ENCODE peak calls at places on chromosomes 7 and 10, in eight cellular contexts. Q is GM23338, M is SK-N-SH, E is MM.1S, P is hepatocyte, F is OCI-LY7, B is neural progenitor cell, V is HCT116. T is an unnamed sample.

GRCh38 chr10:102119417-102120141 is 589 bp downstream of the LDB1 start:
- DNase-seq in E (peak; percentile 18), V (peak; percentile 59), P (peak; percentile 72), Q (peak; percentile 82), M (peak; percentile 84), B (peak; percentile 64), F (peak; percentile 69), T (peak; percentile 56)

GRCh38 chr10:128137877-128138276 is 11.7 kb upstream of the MKI67 start:
- DNase-seq in F (no peak), Q (no peak), B (no peak), P (no peak), M (no peak), V (no peak), E (no peak), T (no peak)

GRCh38 chr7:96316949-96317348 is 4.9 kb downstream of the SLC25A13 start:
- DNase-seq in Q (peak; percentile 41), M (no peak), E (no peak), B (no peak), F (no peak), P (no peak), V (no peak), T (peak; percentile 41)

GRCh38 chr10:117138838-117139580 is 939 bp upstream of the VAX1 start:
- DNase-seq in E (no peak), P (no peak), B (peak; percentile 74), V (no peak), F (no peak), Q (peak; percentile 59), M (peak; percentile 35), T (peak; percentile 4)

GRCh38 chr7:151178236-151178635 is 8.8 kb downstream of the ASB10 start:
- DNase-seq in Q (no peak), F (no peak), B (no peak), P (no peak), M (peak; percentile 29), E (no peak), V (no peak), T (no peak)

GRCh38 chr7:47248797-47249196 is 333.1 kb downstream of the TNS3 start:
- DNase-seq in V (no peak), F (no peak), B (no peak), Q (no peak), M (no peak), E (no peak), P (no peak), T (no peak)

GRCh38 chr7:36448781-36449379 is 59.2 kb downstream of the ANLN start:
- DNase-seq in B (no peak), Q (no peak), V (no peak), E (no peak), F (no peak), M (no peak), P (no peak), T (peak; percentile 28)

GRCh38 chr7:113774182-113774807 is 144.5 kb downstream of the PPP1R3A start:
- DNase-seq in M (peak; percentile 21), E (peak; percentile 85), B (peak; percentile 39), V (peak; percentile 33), Q (peak; percentile 61), F (peak; percentile 33), P (peak; percentile 67), T (peak; percentile 42)

GRCh38 chr10:77943086-77943901 is 16.7 kb upstream of the DLG5 start:
- DNase-seq in M (no peak), P (peak; percentile 72), Q (peak; percentile 63), F (no peak), E (no peak), V (peak; percentile 57), B (no peak), T (peak; percentile 99)

GRCh38 chr7:43538404-43538771 is 44.5 kb upstream of the STK17A start:
- DNase-seq in B (no peak), V (no peak), Q (no peak), E (no peak), P (no peak), M (no peak), F (no peak), T (no peak)

GRCh38 chr7:135204876-135205275 is 6.5 kb downstream of the WDR91 start:
- DNase-seq in B (no peak), P (no peak), F (no peak), Q (no peak), V (no peak), M (no peak), E (no peak), T (no peak)

GRCh38 chr10:13375791-13376190 is 27.7 kb upstream of the SEPHS1 start:
- DNase-seq in E (no peak), B (no peak), F (no peak), Q (no peak), P (no peak), M (no peak), V (no peak), T (no peak)

GRCh38 chr7:92614586-92615237 is 24.5 kb upstream of the FAM133B start:
- DNase-seq in M (peak; percentile 45), Q (no peak), E (no peak), B (no peak), F (no peak), P (peak; percentile 14), V (no peak), T (no peak)

GRCh38 chr10:71964669-71965515 is 697 bp downstream of the CHST3 start:
- DNase-seq in M (peak; percentile 80), V (no peak), P (peak; percentile 79), F (no peak), E (no peak), B (peak; percentile 57), Q (peak; percentile 67), T (peak; percentile 66)

GRCh38 chr10:98446656-98447221 is at the start of gene HPS1:
- DNase-seq in V (no peak), B (peak; percentile 78), P (peak; percentile 91), F (peak; percentile 90), Q (peak; percentile 73), M (peak; percentile 95), E (peak; percentile 87), T (peak; percentile 51)

GRCh38 chr10:84494849-84495180 is 166.4 kb downstream of the CCSER2 start:
- DNase-seq in E (peak; percentile 56), M (no peak), F (no peak), B (no peak), Q (no peak), V (no peak), P (no peak), T (no peak)

GRCh38 chr10:84499846-84500245 is 171.5 kb downstream of the CCSER2 start:
- DNase-seq in B (peak; percentile 60), P (no peak), F (no peak), E (peak; percentile 27), M (peak; percentile 31), Q (peak; percentile 43), V (no peak), T (no peak)

GRCh38 chr10:84497978-84498377 is 169.6 kb downstream of the CCSER2 start:
- DNase-seq in P (no peak), F (no peak), V (no peak), M (no peak), Q (no peak), E (no peak), B (no peak), T (peak; percentile 40)

GRCh38 chr10:84493951-84494848 is 165.8 kb downstream of the CCSER2 start:
- DNase-seq in M (no peak), P (peak; percentile 36), V (peak; percentile 77), F (no peak), E (no peak), Q (no peak), B (no peak), T (peak; percentile 83)
- TF ChIP-seq EZH2phosphoT487 in M (no peak), P (no peak), V (no peak), F (no peak), E (no peak), Q (no peak), B (no peak), T (no peak)

DNA sequence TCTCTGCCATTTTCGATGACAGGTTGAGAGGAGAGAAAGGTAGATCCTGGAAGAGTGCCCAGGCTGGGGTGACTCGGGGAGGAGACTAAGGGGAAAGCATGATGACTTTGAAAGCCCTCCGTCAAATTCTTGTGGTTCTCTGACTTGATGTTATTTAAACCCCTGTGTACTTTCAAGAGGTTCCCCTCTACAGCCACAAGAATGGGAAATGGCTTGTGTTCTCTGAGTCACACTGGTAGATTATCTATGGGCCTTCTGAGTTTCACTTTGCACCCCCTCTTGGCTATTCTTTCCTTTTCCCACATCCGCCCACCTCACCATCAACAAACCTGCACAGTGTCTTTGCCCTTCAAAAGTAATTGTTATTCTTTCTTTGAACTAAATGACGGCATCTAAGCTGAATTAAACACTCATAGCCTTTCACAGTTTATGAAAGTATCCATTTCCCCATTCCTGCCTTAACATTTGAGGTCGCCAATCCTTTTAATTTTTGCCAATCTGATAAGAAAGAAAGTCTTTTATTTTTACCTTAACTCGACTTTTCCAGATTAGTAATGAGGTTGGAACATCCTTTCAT is 24.1 kb downstream of the PRF1 start:
- DNase-seq in B (no peak), V (peak; percentile 100), E (peak; percentile 96), F (peak; percentile 70), M (no peak), Q (no peak), P (no peak), T (peak; percentile 100)
- TF ChIP-seq EZH2phosphoT487 in B (no peak), V (no peak), E (no peak), F (no peak), M (no peak), Q (no peak), P (no peak), T (no peak)

GRCh38 chr10:42875388-42875755 is 92.8 kb downstream of the BMS1 start:
- DNase-seq in E (no peak), Q (no peak), M (no peak), P (no peak), F (no peak), V (no peak), B (no peak), T (no peak)

GRCh38 chr10:42876945-42877344 is 94.3 kb downstream of the BMS1 start:
- DNase-seq in P (no peak), F (no peak), M (no peak), B (no peak), E (no peak), Q (no peak), V (no peak), T (no peak)

GRCh38 chr10:42876476-42876875 is 93.9 kb downstream of the BMS1 start:
- DNase-seq in P (no peak), E (no peak), F (no peak), B (no peak), M (no peak), Q (no peak), V (no peak), T (no peak)

GRCh38 chr10:42874713-42875387 is 92.3 kb downstream of the BMS1 start:
- DNase-seq in V (no peak), M (no peak), P (no peak), B (no peak), E (no peak), F (no peak), Q (no peak), T (no peak)

DNA sequence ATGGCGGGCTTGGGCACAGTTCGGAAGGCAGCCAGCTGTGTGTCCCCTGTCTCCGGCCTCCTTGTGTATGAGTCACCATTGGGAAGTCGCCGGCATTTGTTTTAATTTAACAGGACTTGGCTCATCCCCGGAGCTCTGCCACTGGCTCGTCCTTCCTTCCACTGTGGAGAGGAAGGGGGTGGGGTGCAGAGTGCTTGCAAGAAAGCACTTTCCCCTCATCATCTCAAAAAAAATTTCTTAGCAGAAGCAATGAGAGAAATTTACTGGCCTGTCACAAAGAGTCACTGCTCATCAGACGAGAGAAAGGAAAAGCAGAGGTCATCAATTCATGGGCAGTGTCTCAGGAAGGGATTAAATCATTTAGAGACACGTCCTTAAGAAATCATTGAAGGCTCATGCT is 93.2 kb downstream of the BMS1 start:
- DNase-seq in P (peak; percentile 53), E (no peak), B (peak; percentile 31), M (peak; percentile 59), V (no peak), Q (no peak), F (no peak), T (peak; percentile 47)
- TF ChIP-seq EZH2phosphoT487 in P (no peak), E (no peak), B (no peak), M (no peak), V (no peak), Q (no peak), F (no peak), T (no peak)

GRCh38 chr7:25947669-25948516 is 204.1 kb upstream of the NFE2L3 start:
- DNase-seq in E (peak; percentile 78), B (no peak), F (peak; percentile 21), P (no peak), Q (no peak), M (no peak), V (no peak), T (no peak)
- TF ChIP-seq EZH2phosphoT487 in E (no peak), B (no peak), F (no peak), P (no peak), Q (no peak), M (no peak), V (no peak), T (no peak)